ENCODE peak calls at places on chromosome 17, in four cellular contexts. A, U, J and S are unnamed samples.
A peak's percentile ranks its signal among the peaks of the same experiment; 100 is the strongest.

GRCh38 chr17:19645608-19646250 is 2.8 kb upstream of the ALDH3A2 start:
- DNase-seq in A (peak; percentile 33), U (no peak), J (peak; percentile 53), S (peak; percentile 75)

GRCh38 chr17:19757536-19758180 is 9.6 kb upstream of the ALDH3A1 start:
- DNase-seq in A (no peak), U (no peak), J (no peak), S (peak; percentile 74)

GRCh38 chr17:11251561-11252107 is 10.6 kb downstream of the SHISA6 start:
- DNase-seq in A (no peak), U (no peak), J (no peak), S (no peak)

GRCh38 chr17:9427460-9428315 is 147.9 kb downstream of the STX8 start:
- DNase-seq in A (no peak), U (no peak), J (no peak), S (peak; percentile 59)

GRCh38 chr17:82495844-82496528 is 23.5 kb upstream of the FOXK2 start:
- DNase-seq in A (no peak), U (peak; percentile 46), J (no peak), S (peak; percentile 15)

GRCh38 chr17:49457564-49458535 is 37.2 kb upstream of the NGFR start:
- DNase-seq in A (no peak), U (no peak), J (no peak), S (peak; percentile 58)

GRCh38 chr17:16909472-16909871 is 62.4 kb downstream of the TNFRSF13B start:
- DNase-seq in A (no peak), U (no peak), J (no peak), S (peak; percentile 31)

GRCh38 chr17:49554694-49555494 is 20.8 kb upstream of the NXPH3 start:
- DNase-seq in A (no peak), U (no peak), J (no peak), S (peak; percentile 72)

GRCh38 chr17:9072626-9073339 is 51.5 kb downstream of the NTN1 start:
- DNase-seq in A (peak; percentile 18), U (no peak), J (no peak), S (no peak)

GRCh38 chr17:16282522-16282921 is 65.5 kb downstream of the PIGL start:
- DNase-seq in A (peak; percentile 97), U (peak; percentile 66), J (peak; percentile 94), S (peak; percentile 64)

GRCh38 chr17:55743103-55743679 is 7.7 kb upstream of the PCTP start:
- DNase-seq in A (peak; percentile 51), U (peak; percentile 85), J (peak; percentile 97), S (no peak)

GRCh38 chr17:29177871-29178749 is 2.1 kb downstream of the MYO18A start:
- DNase-seq in A (no peak), U (no peak), J (peak; percentile 8), S (peak; percentile 76)

GRCh38 chr17:59353106-59353854 is 21.8 kb downstream of the YPEL2 start:
- DNase-seq in A (no peak), U (no peak), J (no peak), S (no peak)

GRCh38 chr17:29412780-29413565 is 22.8 kb downstream of the TAOK1 start:
- DNase-seq in A (peak; percentile 89), U (no peak), J (peak; percentile 43), S (peak; percentile 85)

GRCh38 chr17:57871155-57871554 is 21.3 kb upstream of the MRPS23 start:
- DNase-seq in A (no peak), U (no peak), J (no peak), S (peak; percentile 50)
- H2AFZ ChIP-seq in A (no peak overlapping the region), U (no peak overlapping the region), J (no peak overlapping the region), S (no peak overlapping the region)

GRCh38 chr17:36525113-36525512 is 9.6 kb downstream of the MYO19 start:
- DNase-seq in A (peak; percentile 40), U (no peak), J (peak; percentile 14), S (no peak)
- H2AFZ ChIP-seq in A (no peak overlapping the region), U (no peak overlapping the region), J (no peak overlapping the region), S (no peak overlapping the region)

GRCh38 chr17:65627892-65628622 is 66.6 kb upstream of the AXIN2 start:
- DNase-seq in A (peak; percentile 77), U (no peak), J (peak; percentile 98), S (peak; percentile 83)
- H2AFZ ChIP-seq in A (no peak overlapping the region), U (no peak overlapping the region), J (peak overlapping the region; percentile 29), S (no peak overlapping the region)

GRCh38 chr17:51611585-51611984 is 351.2 kb downstream of the UTP18 start:
- DNase-seq in A (no peak), U (no peak), J (no peak), S (no peak)
- H2AFZ ChIP-seq in A (no peak overlapping the region), U (no peak overlapping the region), J (no peak overlapping the region), S (no peak overlapping the region)

GRCh38 chr17:45241315-45242011 is 19.8 kb downstream of the FMNL1 start:
- DNase-seq in A (no peak), U (no peak), J (no peak), S (no peak)
- H2AFZ ChIP-seq in A (no peak overlapping the region), U (no peak overlapping the region), J (no peak overlapping the region), S (no peak overlapping the region)

GRCh38 chr17:51258756-51259573 is 884 bp downstream of the MBTD1 start:
- DNase-seq in A (peak; percentile 10), U (no peak), J (peak; percentile 34), S (peak; percentile 58)

GRCh38 chr17:51259574-51260236 is at the start of gene MBTD1:
- DNase-seq in A (peak; percentile 95), U (peak; percentile 99), J (peak; percentile 95), S (peak; percentile 97)

GRCh38 chr17:51255673-51256072 is 4.2 kb downstream of the MBTD1 start:
- DNase-seq in A (no peak), U (no peak), J (no peak), S (no peak)

GRCh38 chr17:51256101-51256500 is 3.7 kb downstream of the MBTD1 start:
- DNase-seq in A (no peak), U (no peak), J (no peak), S (no peak)

GRCh38 chr17:51257150-51258081 is 2.4 kb downstream of the MBTD1 start:
- DNase-seq in A (peak; percentile 11), U (no peak), J (peak; percentile 11), S (peak; percentile 58)
- H2AFZ ChIP-seq in A (no peak overlapping the region), U (no peak overlapping the region), J (no peak overlapping the region), S (no peak overlapping the region)

DNA sequence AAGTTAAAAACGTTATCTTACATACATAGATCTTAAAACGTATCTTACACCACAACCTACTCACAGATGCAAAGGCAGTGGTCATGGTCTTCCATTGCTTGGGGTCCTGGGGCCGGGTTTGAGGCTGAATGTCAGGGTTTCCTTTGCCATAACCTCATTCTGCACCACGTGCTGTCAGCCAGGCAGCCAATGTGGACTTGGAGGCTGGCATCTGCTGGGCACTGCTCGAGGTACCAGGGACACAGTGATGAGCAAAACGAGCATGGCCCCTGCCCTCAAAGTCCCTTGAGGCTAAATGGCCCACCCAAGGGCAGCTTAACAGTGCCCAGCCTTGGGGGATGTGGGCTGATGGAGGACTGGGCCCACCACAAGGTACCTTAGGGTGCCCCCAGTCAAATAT is 35.8 kb upstream of the RGS9 start:
- DNase-seq in A (no peak), U (no peak), J (no peak), S (no peak)
- H2AFZ ChIP-seq in A (no peak overlapping the region), U (peak overlapping the region; percentile 79), J (peak overlapping the region; percentile 95), S (no peak overlapping the region)

GRCh38 chr17:40343126-40344119 is 21.1 kb downstream of the GJD3 start:
- DNase-seq in A (no peak), U (no peak), J (no peak), S (peak; percentile 75)

GRCh38 chr17:40340327-40340726 is 24.2 kb downstream of the GJD3 start:
- DNase-seq in A (no peak), U (no peak), J (no peak), S (no peak)

GRCh38 chr17:40340880-40341807 is 23.4 kb downstream of the GJD3 start:
- DNase-seq in A (peak; percentile 81), U (peak; percentile 79), J (peak; percentile 74), S (peak; percentile 94)

GRCh38 chr17:40342575-40343058 is 21.9 kb downstream of the GJD3 start:
- DNase-seq in A (no peak), U (no peak), J (no peak), S (peak; percentile 89)

DNA sequence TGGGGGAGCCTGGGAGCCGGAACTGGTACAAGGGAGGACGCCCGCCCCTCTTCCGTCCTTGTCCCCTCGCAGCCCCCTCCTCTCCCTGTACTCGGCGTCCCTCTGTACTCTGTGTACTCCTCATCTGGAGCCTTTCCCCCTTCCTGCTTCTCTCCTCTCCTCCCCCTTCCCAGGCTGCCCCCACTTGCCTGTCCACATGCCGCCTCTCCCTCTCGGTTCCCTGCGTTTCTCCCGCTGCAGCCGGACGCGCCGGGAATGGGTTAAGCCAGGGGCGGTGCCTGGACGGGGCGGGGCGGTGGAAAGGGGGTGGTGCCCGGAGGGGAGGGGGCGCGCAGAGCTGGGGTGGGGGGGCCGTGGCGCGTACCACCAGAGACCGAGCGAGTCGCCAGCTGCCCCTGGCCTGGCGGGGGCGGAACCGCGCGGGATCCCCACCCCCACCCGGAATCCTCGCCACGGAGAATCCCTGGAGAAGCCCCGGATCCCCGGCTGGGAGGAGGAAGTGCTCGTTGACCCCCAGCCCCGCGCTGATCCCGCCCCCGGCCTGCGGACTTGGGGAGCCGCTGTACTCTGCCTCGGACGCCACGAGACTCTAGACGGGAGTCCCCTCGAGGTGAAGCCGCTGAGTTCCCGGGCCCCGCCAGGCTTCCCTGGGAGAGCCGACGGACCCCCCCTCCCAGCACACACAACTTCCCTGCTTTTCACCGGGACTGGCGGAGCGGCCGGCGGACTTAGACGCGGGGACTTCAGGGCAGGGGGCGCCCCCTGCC is 22.5 kb downstream of the GJD3 start:
- DNase-seq in A (peak; percentile 70), U (no peak), J (peak; percentile 41), S (peak; percentile 98)
- H2AFZ ChIP-seq in A (no peak overlapping the region), U (no peak overlapping the region), J (peak overlapping the region; percentile 69), S (no peak overlapping the region)

GRCh38 chr17:39623356-39623950 is 3.3 kb upstream of the PPP1R1B start:
- DNase-seq in A (peak; percentile 32), U (no peak), J (peak; percentile 77), S (peak; percentile 98)

GRCh38 chr17:39619786-39620101 is 7.0 kb upstream of the PPP1R1B start:
- DNase-seq in A (no peak), U (no peak), J (no peak), S (no peak)

GRCh38 chr17:39622380-39623006 is 4.3 kb upstream of the PPP1R1B start:
- DNase-seq in A (no peak), U (no peak), J (peak; percentile 21), S (no peak)

GRCh38 chr17:39624313-39624712 is 2.4 kb upstream of the PPP1R1B start:
- DNase-seq in A (no peak), U (no peak), J (no peak), S (no peak)

DNA sequence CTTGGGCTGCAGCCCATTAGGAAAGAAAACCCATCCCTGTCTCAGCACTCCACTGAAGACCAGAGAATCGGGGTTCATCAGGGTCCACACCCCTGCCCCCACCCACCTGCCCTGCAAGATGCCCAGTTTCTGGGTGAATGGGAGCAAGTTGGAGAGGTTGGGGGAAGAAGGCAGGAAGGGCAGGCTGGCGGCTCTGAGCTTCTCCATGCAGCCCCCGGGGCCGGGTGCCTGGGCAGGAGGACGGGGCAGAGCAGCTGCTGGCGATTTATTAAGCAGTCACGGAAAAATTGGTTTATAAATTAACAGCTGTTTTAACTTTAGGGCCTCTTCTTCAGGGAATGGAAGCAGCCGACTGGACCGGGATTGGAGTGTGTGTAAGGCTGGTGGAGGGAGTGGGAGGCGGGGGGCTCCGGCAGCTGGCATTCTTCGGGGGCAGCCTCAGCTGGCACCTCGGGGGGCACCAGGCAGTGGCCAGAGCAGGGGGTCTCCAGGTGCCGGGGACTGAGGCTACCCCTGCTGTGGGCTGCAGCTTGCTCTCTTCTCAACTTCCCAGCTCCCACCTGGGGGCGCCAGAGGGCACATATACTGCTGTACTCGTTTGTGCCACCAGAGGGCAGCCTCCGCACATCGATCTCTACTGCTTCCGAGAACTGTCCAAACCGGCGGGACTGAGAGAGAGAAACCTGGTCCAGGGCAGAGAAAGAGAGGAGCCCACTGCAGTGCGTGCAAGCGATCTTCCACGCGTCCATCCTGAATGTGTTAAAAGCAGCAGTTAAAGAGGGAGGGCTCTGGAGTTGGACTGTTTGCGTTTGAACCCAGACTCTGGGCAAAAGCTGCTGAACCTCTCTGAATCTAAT is 5.0 kb upstream of the PPP1R1B start:
- DNase-seq in A (peak; percentile 56), U (no peak), J (peak; percentile 84), S (peak; percentile 98)
- H2AFZ ChIP-seq in A (no peak overlapping the region), U (peak overlapping the region; percentile 90), J (peak overlapping the region; percentile 66), S (peak overlapping the region; percentile 70)